ENCODE peak calls at places on chromosomes 13 and 19, in five cellular contexts. J, S, W, R and Y are unnamed samples.

GRCh38 chr19:50679177-50680125 is 30.2 kb downstream of the C19orf81 start:
- DNase-seq in J (peak), S (peak), W (peak), R (peak), Y (peak)

GRCh38 chr19:44111910-44112463 is 1.2 kb upstream of the ZNF225 start:
- DNase-seq in J (no peak), S (peak), W (peak), R (peak), Y (no peak)

GRCh38 chr13:27295096-27295495 is 24.5 kb downstream of the RASL11A start:
- DNase-seq in J (no peak), S (no peak), W (no peak), R (no peak), Y (no peak)

GRCh38 chr13:100195568-100195967 is 106.7 kb downstream of the PCCA start:
- DNase-seq in J (no peak), S (no peak), W (no peak), R (no peak), Y (no peak)

GRCh38 chr19:3056454-3057016 is 5.8 kb downstream of the TLE5 start:
- DNase-seq in J (no peak), S (no peak), W (no peak), R (no peak), Y (no peak)

GRCh38 chr19:42455621-42456081 is 12.9 kb upstream of the CXCL17 start:
- DNase-seq in J (no peak), S (no peak), W (no peak), R (no peak), Y (no peak)

GRCh38 chr13:28471408-28471807 is 23.5 kb downstream of the FLT1 start:
- DNase-seq in J (no peak), S (no peak), W (no peak), R (no peak), Y (no peak)

GRCh38 chr19:8615022-8615421 is 4.5 kb upstream of the ADAMTS10 start:
- DNase-seq in J (no peak), S (peak), W (no peak), R (no peak), Y (no peak)

DNA sequence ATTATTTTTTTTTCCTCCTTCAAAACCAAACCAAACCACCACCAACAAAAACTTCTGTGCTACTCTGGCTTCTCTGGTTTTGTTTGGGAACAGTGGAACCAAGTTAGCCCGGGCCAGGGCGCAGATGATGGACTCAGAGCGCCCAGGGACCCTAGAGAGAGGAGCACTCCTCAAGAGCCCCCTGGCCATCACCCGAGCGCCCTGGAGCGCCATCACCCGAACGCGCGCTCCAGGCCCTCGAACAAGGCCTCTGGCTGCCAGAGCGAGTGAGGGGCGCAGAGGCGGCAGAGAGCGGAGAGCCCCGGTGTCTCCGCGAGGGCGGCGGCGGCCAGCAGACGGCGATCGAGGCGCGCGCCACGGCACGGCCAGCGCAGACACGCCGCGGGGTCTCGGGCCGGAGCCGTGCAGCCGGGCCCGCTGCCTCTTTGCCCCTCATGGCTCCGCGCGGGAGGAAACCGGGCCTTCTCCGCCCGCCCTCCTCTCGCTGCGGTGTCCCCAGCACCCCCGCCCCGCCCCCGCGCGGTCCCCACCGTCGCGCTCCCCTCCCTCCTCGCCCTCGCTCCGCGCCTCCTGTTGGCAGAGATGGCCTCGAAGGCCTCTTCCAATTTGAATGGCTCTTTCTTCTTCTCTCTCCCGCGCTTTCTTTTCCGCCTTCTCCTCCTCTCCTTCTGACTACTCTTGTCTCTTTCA is 4.2 kb upstream of the SOX1 start:
- DNase-seq in J (no peak), S (no peak), W (no peak), R (peak), Y (no peak)
- TF ChIP-seq CTCF in J (peak), S (peak), W (no peak), R (peak), Y (peak)

GRCh38 chr13:42168497-42168896 is 103.5 kb upstream of the AKAP11 start:
- DNase-seq in J (no peak), S (no peak), W (no peak), R (no peak), Y (no peak)

GRCh38 chr13:42170029-42170428 is 101.9 kb upstream of the AKAP11 start:
- DNase-seq in J (no peak), S (no peak), W (no peak), R (peak), Y (no peak)

GRCh38 chr13:42164557-42165125 is 107.3 kb upstream of the AKAP11 start:
- DNase-seq in J (no peak), S (no peak), W (no peak), R (no peak), Y (no peak)
- TF ChIP-seq CTCF in J (no peak), S (no peak), W (no peak), R (no peak), Y (no peak)

GRCh38 chr13:38582133-38582532 is 104.7 kb upstream of the FREM2 start:
- DNase-seq in J (no peak), S (peak), W (peak), R (no peak), Y (no peak)

GRCh38 chr13:38575427-38575826 is 111.5 kb upstream of the FREM2 start:
- DNase-seq in J (no peak), S (no peak), W (no peak), R (no peak), Y (no peak)

GRCh38 chr13:38577048-38577447 is 109.8 kb upstream of the FREM2 start:
- DNase-seq in J (no peak), S (no peak), W (no peak), R (no peak), Y (no peak)
- TF ChIP-seq CTCF in J (no peak), S (no peak), W (no peak), R (no peak), Y (no peak)

DNA sequence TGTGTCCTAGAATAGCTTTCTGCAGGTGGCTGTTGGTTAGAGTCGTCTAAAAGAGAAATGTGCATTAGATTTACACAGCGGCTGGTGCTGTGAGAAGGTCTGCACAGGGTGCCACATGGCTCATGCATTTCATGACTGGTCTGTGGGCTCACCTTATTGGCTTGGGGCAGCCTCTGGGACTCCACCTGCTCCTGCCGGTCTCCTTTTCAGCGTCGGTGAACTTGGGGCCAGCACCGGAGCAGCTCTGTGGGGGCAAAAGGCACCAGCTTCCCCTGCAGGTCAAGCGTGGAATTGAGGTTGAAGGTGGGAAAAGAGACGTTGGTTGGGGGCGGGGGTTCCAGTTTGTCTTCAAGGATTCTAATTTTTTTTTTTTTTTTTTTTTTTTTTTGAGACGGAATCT is 3.1 kb upstream of the PNMA8C start:
- DNase-seq in J (no peak), S (no peak), W (no peak), R (peak), Y (no peak)
- TF ChIP-seq CTCF in J (no peak), S (no peak), W (no peak), R (peak), Y (peak)

GRCh38 chr13:76886292-76887061 is at the start of gene KCTD12:
- DNase-seq in J (peak), S (peak), W (peak), R (peak), Y (peak)
- TF ChIP-seq CTCF in J (peak), S (peak), W (peak), R (peak), Y (peak)

GRCh38 chr19:38417544-38418506 is 8.2 kb downstream of the RASGRP4 start:
- DNase-seq in J (peak), S (no peak), W (peak), R (peak), Y (peak)
- TF ChIP-seq CTCF in J (no peak), S (no peak), W (no peak), R (peak), Y (no peak)